ENCODE peak calls at places on chromosomes 13 and 19, in four cellular contexts. E is IMR-90, G is A549, L is K562. O is an unnamed sample.

GRCh38 chr19:18848860-18849661 is 17.3 kb downstream of the UPF1 start:
- DNase-seq in E (peak; percentile 40), G (no peak), L (no peak), O (no peak)

GRCh38 chr13:79631260-79631659 is 150.3 kb downstream of the NDFIP2 start:
- DNase-seq in E (peak; percentile 49), G (peak; percentile 18), L (no peak), O (no peak)

GRCh38 chr19:14021474-14021873 is 6.5 kb upstream of the RLN3 start:
- DNase-seq in E (no peak), G (no peak), L (no peak), O (no peak)

GRCh38 chr19:13014101-13014920 is 19.0 kb downstream of the NFIX start:
- DNase-seq in E (no peak), G (no peak), L (no peak), O (no peak)

GRCh38 chr19:45137179-45137761 is 23.5 kb downstream of the NKPD1 start:
- DNase-seq in E (no peak), G (no peak), L (no peak), O (no peak)

GRCh38 chr13:99383946-99384345 is 76.7 kb upstream of the GPR183 start:
- DNase-seq in E (no peak), G (no peak), L (no peak), O (no peak)

GRCh38 chr19:19562665-19563347 is 24.7 kb downstream of the CILP2 start:
- DNase-seq in E (no peak), G (no peak), L (peak; percentile 55), O (no peak)

GRCh38 chr19:17209126-17210036 is 5.8 kb upstream of the USE1 start:
- DNase-seq in E (peak; percentile 20), G (peak; percentile 19), L (peak; percentile 99), O (no peak)

GRCh38 chr19:46482645-46483044 is 11.3 kb upstream of the PNMA8A start:
- DNase-seq in E (peak; percentile 41), G (no peak), L (no peak), O (no peak)

GRCh38 chr13:64052526-64052925 is 2636.9 kb upstream of the PCDH20 start:
- DNase-seq in E (no peak), G (no peak), L (no peak), O (no peak)

GRCh38 chr19:41249707-41250423 is 14.3 kb upstream of the HNRNPUL1 start:
- DNase-seq in E (no peak), G (no peak), L (no peak), O (no peak)

GRCh38 chr19:11560404-11560988 is 1.5 kb upstream of the ELOF1 start:
- DNase-seq in E (peak; percentile 84), G (no peak), L (peak; percentile 86), O (peak; percentile 80)

GRCh38 chr19:11558881-11559828 is at the start of gene ELOF1:
- DNase-seq in E (peak; percentile 98), G (peak; percentile 94), L (peak; percentile 98), O (peak; percentile 96)

DNA sequence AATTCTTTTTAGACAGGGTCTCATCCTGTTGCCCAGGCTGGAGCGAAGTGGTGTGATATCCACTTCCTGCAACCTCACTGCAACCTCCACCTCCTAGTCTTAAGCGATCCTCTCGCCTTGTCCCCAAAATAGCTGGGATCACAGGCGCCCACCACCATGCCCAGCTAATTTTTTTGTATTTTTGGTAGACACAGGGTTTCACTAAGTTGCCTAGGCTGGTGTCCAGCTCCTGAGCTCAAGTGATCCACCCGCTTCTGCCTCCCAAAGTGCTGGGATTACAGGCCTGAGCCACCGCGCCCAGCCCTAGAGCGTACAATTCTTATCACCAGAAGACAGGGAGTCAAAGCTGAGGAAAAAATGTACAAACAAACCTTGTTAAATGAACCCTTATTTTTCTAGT is 4.5 kb upstream of the ELOF1 start:
- DNase-seq in E (no peak), G (no peak), L (no peak), O (no peak)
- TF ChIP-seq MAZ in E (no peak), G (no peak), L (no peak), O (no peak)

GRCh38 chr19:56884481-56884880 is 44.0 kb upstream of the PEG3 start:
- DNase-seq in E (no peak), G (no peak), L (no peak), O (no peak)
- TF ChIP-seq MAZ in E (no peak), G (no peak), L (no peak), O (no peak)

GRCh38 chr13:44894001-44894770 is 95.1 kb downstream of the NUFIP1 start:
- DNase-seq in E (no peak), G (no peak), L (no peak), O (no peak)
- TF ChIP-seq MAZ in E (no peak), G (no peak), L (no peak), O (no peak)

GRCh38 chr19:1122021-1122971 is 18.5 kb downstream of the GPX4 start:
- DNase-seq in E (no peak), G (no peak), L (no peak), O (no peak)
- TF ChIP-seq MAZ in E (no peak), G (no peak), L (no peak), O (no peak)

GRCh38 chr13:75836441-75836840 is 200.3 kb downstream of the LMO7 start:
- DNase-seq in E (no peak), G (no peak), L (no peak), O (no peak)
- TF ChIP-seq MAZ in E (no peak), G (no peak), L (no peak), O (no peak)

DNA sequence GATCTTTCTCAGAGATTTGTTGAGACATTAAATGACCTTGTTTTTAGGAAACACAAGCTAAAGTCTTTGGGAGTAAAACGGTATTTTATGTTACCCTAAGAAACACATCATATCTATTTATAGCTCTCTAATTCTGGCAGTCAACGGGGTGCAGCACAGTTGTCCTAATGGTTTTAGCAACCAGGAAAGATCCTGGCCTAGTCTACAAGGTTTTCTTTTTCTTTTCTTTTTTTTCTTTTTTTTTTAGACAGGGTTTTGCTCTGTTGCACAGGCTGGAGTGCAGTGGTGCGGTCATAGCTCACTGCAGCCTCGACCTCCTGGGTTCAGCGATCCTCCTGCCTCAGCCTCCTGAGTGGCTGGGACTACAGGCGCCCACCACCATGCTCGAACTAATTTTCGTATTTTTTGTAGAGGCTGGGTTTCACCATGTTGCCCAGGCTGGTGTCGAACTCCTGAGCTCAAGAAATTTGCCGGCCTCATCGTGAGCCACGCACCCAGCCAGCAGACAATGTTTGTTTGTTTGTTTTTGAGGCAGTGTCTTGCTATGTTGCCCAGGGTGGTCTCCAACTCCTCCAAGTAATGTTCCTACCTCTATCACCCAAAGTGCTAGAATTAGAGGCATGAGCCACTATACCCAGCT is 759 bp upstream of the COX7A1 start:
- DNase-seq in E (peak; percentile 13), G (no peak), L (no peak), O (no peak)
- TF ChIP-seq MAZ in E (no peak), G (no peak), L (no peak), O (no peak)

GRCh38 chr13:68927387-68928026 is 1180.1 kb upstream of the ATXN8OS start:
- DNase-seq in E (no peak), G (no peak), L (no peak), O (peak; percentile 12)
- TF ChIP-seq MAZ in E (no peak), G (no peak), L (no peak), O (no peak)

GRCh38 chr13:76596216-76596615 is 290.0 kb downstream of the KCTD12 start:
- DNase-seq in E (no peak), G (no peak), L (no peak), O (no peak)

GRCh38 chr13:76594435-76594834 is 291.8 kb downstream of the KCTD12 start:
- DNase-seq in E (no peak), G (no peak), L (no peak), O (no peak)

GRCh38 chr13:76597868-76598267 is 288.3 kb downstream of the KCTD12 start:
- DNase-seq in E (no peak), G (no peak), L (no peak), O (no peak)

GRCh38 chr13:76600086-76600485 is 286.1 kb downstream of the KCTD12 start:
- DNase-seq in E (no peak), G (no peak), L (no peak), O (no peak)
- TF ChIP-seq MAZ in E (no peak), G (no peak), L (no peak), O (no peak)

O was measured in HepG2.